ENCODE peak calls at places on chromosomes 3 and 15, in six cellular contexts. K, O, A, P, B and T are unnamed samples.
A peak's percentile ranks its signal among the peaks of the same experiment; 100 is the strongest.

GRCh38 chr3:23877324-23877980 is 39.3 kb downstream of the NKIRAS1 start:
- DNase-seq in K (no peak), O (no peak), A (peak; percentile 77), P (peak; percentile 96), B (peak; percentile 82), T (peak; percentile 90)

GRCh38 chr15:72037321-72037720 is 80.6 kb downstream of the MYO9A start:
- DNase-seq in K (no peak), O (peak; percentile 2), A (peak; percentile 41), P (no peak), B (no peak), T (peak; percentile 35)

GRCh38 chr15:62999923-63000484 is 42.5 kb upstream of the TPM1 start:
- DNase-seq in K (peak; percentile 81), O (no peak), A (no peak), P (no peak), B (no peak), T (no peak)

GRCh38 chr3:14290631-14291385 is 111.6 kb upstream of the SLC6A6 start:
- DNase-seq in K (no peak), O (no peak), A (no peak), P (no peak), B (peak; percentile 30), T (peak; percentile 64)

GRCh38 chr3:143427626-143428025 is 308.1 kb downstream of the CHST2 start:
- DNase-seq in K (no peak), O (no peak), A (no peak), P (no peak), B (no peak), T (no peak)

GRCh38 chr3:71680588-71680987 is 44.6 kb downstream of the EIF4E3 start:
- DNase-seq in K (no peak), O (no peak), A (peak; percentile 45), P (peak; percentile 88), B (peak; percentile 88), T (peak; percentile 83)

GRCh38 chr15:63794271-63794670 is 39.5 kb downstream of the HERC1 start:
- DNase-seq in K (no peak), O (no peak), A (no peak), P (no peak), B (no peak), T (no peak)

GRCh38 chr3:84039091-84039490 is 919.7 kb upstream of the CADM2 start:
- DNase-seq in K (no peak), O (no peak), A (no peak), P (no peak), B (no peak), T (no peak)

GRCh38 chr3:47991341-47991740 is 24.9 kb downstream of the MAP4 start:
- DNase-seq in K (no peak), O (no peak), A (no peak), P (no peak), B (no peak), T (no peak)

GRCh38 chr3:173398111-173398479 is 551 bp downstream of the NLGN1 start:
- DNase-seq in K (peak; percentile 70), O (no peak), A (peak; percentile 61), P (peak; percentile 76), B (no peak), T (peak; percentile 65)

GRCh38 chr3:28476194-28476593 is 127.6 kb upstream of the AZI2 start:
- DNase-seq in K (peak; percentile 65), O (peak; percentile 29), A (peak; percentile 41), P (peak; percentile 74), B (peak; percentile 51), T (no peak)

GRCh38 chr3:11186318-11186692 is 32.0 kb downstream of the HRH1 start:
- DNase-seq in K (no peak), O (no peak), A (no peak), P (no peak), B (no peak), T (no peak)

GRCh38 chr15:31384568-31384967 is 57.9 kb downstream of the KLF13 start:
- DNase-seq in K (no peak), O (no peak), A (no peak), P (no peak), B (no peak), T (no peak)

GRCh38 chr3:122025296-122025695 is 3.2 kb upstream of the ILDR1 start:
- DNase-seq in K (no peak), O (no peak), A (no peak), P (no peak), B (no peak), T (no peak)

GRCh38 chr3:13277860-13278531 is 142.1 kb downstream of the NUP210 start:
- DNase-seq in K (no peak), O (no peak), A (peak; percentile 16), P (peak; percentile 45), B (peak; percentile 14), T (peak; percentile 95)

GRCh38 chr3:49869525-49870126 is at the start of gene CAMKV:
- DNase-seq in K (peak; percentile 83), O (no peak), A (no peak), P (peak; percentile 24), B (no peak), T (peak; percentile 88)

GRCh38 chr15:96047255-96047931 is 283.1 kb upstream of the NR2F2 start:
- DNase-seq in K (no peak), O (no peak), A (peak; percentile 97), P (peak; percentile 96), B (peak; percentile 61), T (peak; percentile 80)

GRCh38 chr15:63157891-63158431 is 684 bp upstream of the RPS27L start:
- DNase-seq in K (peak; percentile 75), O (peak; percentile 32), A (peak; percentile 77), P (peak; percentile 95), B (peak; percentile 91), T (peak; percentile 92)

GRCh38 chr3:154992655-154993054 is 87.5 kb upstream of the MME start:
- DNase-seq in K (no peak), O (no peak), A (no peak), P (no peak), B (no peak), T (no peak)

GRCh38 chr3:9253327-9253726 is 3.9 kb upstream of the SRGAP3 start:
- DNase-seq in K (no peak), O (no peak), A (no peak), P (peak; percentile 54), B (no peak), T (peak; percentile 86)

GRCh38 chr3:194560047-194560446 is 73.2 kb downstream of the TMEM44 start:
- DNase-seq in K (no peak), O (no peak), A (no peak), P (no peak), B (no peak), T (peak; percentile 22)

GRCh38 chr3:14428087-14429067 is 26.0 kb downstream of the SLC6A6 start:
- DNase-seq in K (no peak), O (no peak), A (no peak), P (no peak), B (no peak), T (no peak)

GRCh38 chr3:134652409-134652831 is 1.6 kb upstream of the KY start:
- DNase-seq in K (no peak), O (no peak), A (no peak), P (peak; percentile 87), B (no peak), T (peak; percentile 93)

GRCh38 chr3:54443572-54444161 is 321.3 kb downstream of the CACNA2D3 start:
- DNase-seq in K (no peak), O (no peak), A (peak; percentile 10), P (no peak), B (no peak), T (no peak)

GRCh38 chr15:96326551-96327154 is 3.8 kb upstream of the NR2F2 start:
- DNase-seq in K (peak; percentile 78), O (no peak), A (peak; percentile 58), P (peak; percentile 82), B (peak; percentile 76), T (peak; percentile 91)

GRCh38 chr3:52983336-52983807 is 62.5 kb downstream of the SFMBT1 start:
- DNase-seq in K (no peak), O (no peak), A (no peak), P (no peak), B (no peak), T (no peak)

GRCh38 chr3:42398080-42398479 is 12.3 kb downstream of the LYZL4 start:
- DNase-seq in K (no peak), O (no peak), A (no peak), P (no peak), B (no peak), T (no peak)

DNA sequence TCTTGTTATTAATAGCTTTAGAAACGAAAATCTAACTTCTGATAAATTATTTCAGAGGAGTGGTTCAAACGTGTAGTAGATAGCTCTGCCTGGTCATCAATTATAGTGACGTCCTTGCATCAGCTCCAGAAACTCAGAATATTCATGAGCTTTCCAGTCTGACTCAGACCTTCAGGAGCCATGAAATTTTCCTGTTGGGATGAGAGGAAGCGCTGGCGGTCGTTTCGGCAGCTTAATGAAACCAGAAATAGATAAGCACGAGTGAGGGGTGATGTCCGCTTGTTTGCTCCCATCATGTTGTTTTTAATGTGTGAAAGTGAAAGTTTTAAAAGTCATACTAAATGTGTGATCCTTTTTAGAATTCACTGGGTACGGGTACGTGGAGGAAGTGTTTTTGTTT is 141.1 kb downstream of the PGPEP1L start:
- DNase-seq in K (no peak), O (no peak), A (peak; percentile 92), P (peak; percentile 73), B (peak; percentile 89), T (peak; percentile 91)
- H2AFZ ChIP-seq in K (no peak overlapping the region), O (peak overlapping the region; percentile 56), A (peak overlapping the region; percentile 37), P (peak overlapping the region; percentile 30), B (no peak overlapping the region), T (peak overlapping the region; percentile 66)

DNA sequence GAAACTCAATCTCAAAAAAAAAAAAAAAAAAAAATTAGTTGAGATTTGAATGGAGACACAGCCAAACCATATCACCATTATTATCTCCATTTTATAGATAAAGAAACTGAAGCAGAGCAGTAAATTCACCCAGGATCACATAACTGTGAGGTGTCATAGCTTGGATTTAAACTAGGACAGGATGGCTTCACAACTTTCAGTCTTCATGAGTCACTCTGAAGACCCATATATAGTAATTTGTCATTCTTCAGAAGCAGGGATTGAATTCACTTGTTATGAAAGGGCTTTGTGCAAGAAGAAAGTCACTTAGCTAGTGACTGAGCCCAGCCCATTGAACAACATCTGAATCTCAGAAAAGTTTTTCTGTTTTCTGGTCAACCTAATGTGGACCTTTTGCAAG is 60.6 kb upstream of the LRIG1 start:
- DNase-seq in K (no peak), O (no peak), A (peak; percentile 18), P (peak; percentile 20), B (peak; percentile 29), T (no peak)
- H3K4me1 ChIP-seq in K (peaks cover 5% of the 10 kb centered on the region), O (no peaks in the 10 kb centered on the region), A (no peaks in the 10 kb centered on the region), P (no peaks in the 10 kb centered on the region), B (no peaks in the 10 kb centered on the region), T (no peaks in the 10 kb centered on the region)

DNA sequence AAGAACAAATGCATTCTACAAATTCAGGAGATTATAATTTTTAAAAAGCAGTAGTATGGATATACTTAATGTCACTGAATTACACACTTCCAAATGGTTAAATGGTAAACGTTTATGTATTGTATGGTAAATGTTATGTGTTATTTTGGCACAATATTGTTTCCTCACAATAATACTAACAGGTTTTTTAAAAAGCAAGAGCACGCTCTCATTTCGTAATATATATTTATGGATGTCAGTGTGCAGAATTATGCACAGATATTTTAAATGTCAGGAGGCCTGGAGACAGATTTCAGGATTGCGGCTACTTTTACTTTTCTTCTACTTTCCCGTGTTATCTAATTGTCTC is 533 bp downstream of the ZNF445 start:
- DNase-seq in K (no peak), O (no peak), A (no peak), P (no peak), B (no peak), T (no peak)
- H3K27ac ChIP-seq in K (no peak overlapping the region), O (no peak overlapping the region), A (peak overlapping the region; percentile 51), P (peak overlapping the region; percentile 38), B (no peak overlapping the region), T (peak overlapping the region; percentile 32)

DNA sequence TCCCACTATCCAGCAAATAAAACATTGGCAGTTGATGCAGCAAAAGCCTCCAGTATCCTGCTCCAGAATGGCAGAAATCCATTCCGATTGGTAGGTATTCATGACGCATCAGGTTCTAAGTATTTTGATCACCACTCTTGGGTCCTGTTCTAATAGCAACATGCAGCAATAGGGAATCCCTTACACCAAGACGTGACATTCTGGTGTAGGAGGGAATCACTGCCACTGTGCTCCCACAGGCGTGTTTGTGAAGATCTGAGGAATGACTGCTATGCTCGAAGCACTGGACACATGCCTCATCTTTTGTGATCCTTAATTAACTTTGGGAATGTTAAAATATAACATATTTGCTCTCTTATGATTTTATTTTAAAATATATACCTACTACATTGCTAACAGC is 552.9 kb downstream of the MECOM start:
- DNase-seq in K (no peak), O (no peak), A (no peak), P (no peak), B (no peak), T (no peak)
- H2AFZ ChIP-seq in K (no peak overlapping the region), O (no peak overlapping the region), A (no peak overlapping the region), P (no peak overlapping the region), B (no peak overlapping the region), T (no peak overlapping the region)